ENCODE peak calls at places on chromosome 4, in ten cellular contexts. A is NB4, O is K562, V is H54, J is A549, X is suprapubic skin, R is transverse colon, Y is stomach, C is sigmoid colon, P is tibial nerve. B is an unnamed sample.

GRCh38 chr4:80184053-80184790 is 13.1 kb upstream of the PRDM8 start:
- DNase-seq in A (peak), O (no peak), V (peak), J (peak), X (peak), R (peak), Y (peak), C (peak), P (peak), B (peak)

GRCh38 chr4:68877555-68877954 is 61.8 kb downstream of the UGT2B10 start:
- DNase-seq in A (no peak), O (no peak), V (no peak), J (no peak), X (no peak), R (no peak), Y (no peak), C (no peak), P (no peak), B (no peak)

GRCh38 chr4:139659735-139660424 is 5.7 kb upstream of the MGST2 start:
- DNase-seq in A (no peak), O (no peak), V (no peak), J (no peak), X (no peak), R (no peak), Y (no peak), C (no peak), P (no peak), B (no peak)

GRCh38 chr4:80266267-80266901 is at the start of gene FGF5:
- DNase-seq in A (peak), O (peak), V (peak), J (no peak), X (no peak), R (peak), Y (no peak), C (peak), P (peak), B (peak)

GRCh38 chr4:52861879-52862604 is at the start of gene RASL11B:
- DNase-seq in A (peak), O (peak), V (peak), J (peak), X (peak), R (peak), Y (peak), C (peak), P (peak), B (peak)

GRCh38 chr4:17335371-17335770 is 176.5 kb downstream of the QDPR start:
- DNase-seq in A (no peak), O (no peak), V (no peak), J (no peak), X (no peak), R (no peak), Y (no peak), C (no peak), P (no peak), B (no peak)

GRCh38 chr4:19195696-19196095 is 1056.0 kb upstream of the SLIT2 start:
- DNase-seq in A (no peak), O (no peak), V (no peak), J (no peak), X (no peak), R (no peak), Y (no peak), C (no peak), P (no peak), B (peak)

GRCh38 chr4:168908093-168908492 is 102.0 kb downstream of the CBR4 start:
- DNase-seq in A (no peak), O (no peak), V (no peak), J (no peak), X (no peak), R (no peak), Y (no peak), C (no peak), P (no peak), B (no peak)

GRCh38 chr4:157838366-157838765 is 334.5 kb downstream of the GASK1B start:
- DNase-seq in A (no peak), O (no peak), V (no peak), J (no peak), X (no peak), R (no peak), Y (no peak), C (no peak), P (no peak), B (no peak)

GRCh38 chr4:113327513-113327912 is 278.1 kb downstream of the ANK2 start:
- DNase-seq in A (no peak), O (no peak), V (no peak), J (no peak), X (no peak), R (no peak), Y (no peak), C (no peak), P (peak), B (no peak)

GRCh38 chr4:38308728-38309315 is 348.6 kb downstream of the PTTG2 start:
- DNase-seq in A (no peak), O (no peak), V (no peak), J (no peak), X (no peak), R (no peak), Y (no peak), C (no peak), P (no peak), B (no peak)

GRCh38 chr4:134585972-134586371 is 384.4 kb upstream of the PABPC4L start:
- DNase-seq in A (no peak), O (no peak), V (no peak), J (no peak), X (no peak), R (no peak), Y (no peak), C (no peak), P (no peak), B (no peak)

GRCh38 chr4:139828966-139829662 is 163.5 kb downstream of the MGST2 start:
- DNase-seq in A (peak), O (no peak), V (no peak), J (no peak), X (no peak), R (no peak), Y (no peak), C (no peak), P (no peak), B (no peak)

GRCh38 chr4:5895287-5895686 is 2.4 kb upstream of the CRMP1 start:
- DNase-seq in A (no peak), O (no peak), V (no peak), J (no peak), X (no peak), R (no peak), Y (no peak), C (no peak), P (no peak), B (no peak)

GRCh38 chr4:147994076-147994475 is 262.2 kb downstream of the ARHGAP10 start:
- DNase-seq in A (no peak), O (no peak), V (no peak), J (no peak), X (no peak), R (no peak), Y (no peak), C (no peak), P (no peak), B (no peak)

GRCh38 chr4:76585270-76585669 is 150.2 kb downstream of the SHROOM3 start:
- DNase-seq in A (no peak), O (no peak), V (no peak), J (no peak), X (no peak), R (no peak), Y (no peak), C (no peak), P (no peak), B (no peak)

GRCh38 chr4:98113005-98113404 is 30.3 kb downstream of the STPG2 start:
- DNase-seq in A (peak), O (peak), V (no peak), J (no peak), X (no peak), R (no peak), Y (no peak), C (no peak), P (no peak), B (no peak)

GRCh38 chr4:128596115-128596514 is 213.4 kb upstream of the JADE1 start:
- DNase-seq in A (no peak), O (no peak), V (no peak), J (no peak), X (no peak), R (no peak), Y (peak), C (no peak), P (no peak), B (no peak)

GRCh38 chr4:30802622-30803323 is 82.6 kb downstream of the PCDH7 start:
- DNase-seq in A (no peak), O (no peak), V (no peak), J (no peak), X (no peak), R (no peak), Y (no peak), C (no peak), P (no peak), B (no peak)

GRCh38 chr4:127000090-127000489 is 632.7 kb upstream of the INTU start:
- DNase-seq in A (no peak), O (no peak), V (no peak), J (no peak), X (no peak), R (no peak), Y (no peak), C (no peak), P (no peak), B (no peak)

GRCh38 chr4:78937837-78938236 is 1.4 kb downstream of the PAQR3 start:
- DNase-seq in A (no peak), O (no peak), V (no peak), J (no peak), X (no peak), R (no peak), Y (no peak), C (no peak), P (no peak), B (no peak)

GRCh38 chr4:78938474-78938867 is 767 bp downstream of the PAQR3 start:
- DNase-seq in A (no peak), O (no peak), V (no peak), J (no peak), X (no peak), R (no peak), Y (no peak), C (no peak), P (no peak), B (no peak)

GRCh38 chr4:78939667-78940008 is 400 bp upstream of the PAQR3 start:
- DNase-seq in A (no peak), O (no peak), V (no peak), J (no peak), X (no peak), R (no peak), Y (no peak), C (no peak), P (no peak), B (no peak)

GRCh38 chr4:78940752-78941151 is 1.5 kb upstream of the PAQR3 start:
- DNase-seq in A (no peak), O (no peak), V (no peak), J (no peak), X (no peak), R (no peak), Y (no peak), C (no peak), P (no peak), B (no peak)

GRCh38 chr4:78938868-78939666 is at the start of gene PAQR3:
- DNase-seq in A (peak), O (peak), V (peak), J (peak), X (peak), R (peak), Y (peak), C (peak), P (peak), B (peak)
- TF ChIP-seq POLR2A in A (peak), O (peak), V (peak), J (peak), X (no peak), R (peak), Y (no peak), C (no peak), P (peak), B (no peak)

GRCh38 chr4:21949073-21949457 is 493 bp upstream of the KCNIP4 start:
- DNase-seq in A (no peak), O (no peak), V (no peak), J (no peak), X (no peak), R (peak), Y (no peak), C (no peak), P (no peak), B (peak)
- TF ChIP-seq POLR2A in A (no peak), O (no peak), V (no peak), J (no peak), X (no peak), R (no peak), Y (no peak), C (no peak), P (no peak), B (no peak)

DNA sequence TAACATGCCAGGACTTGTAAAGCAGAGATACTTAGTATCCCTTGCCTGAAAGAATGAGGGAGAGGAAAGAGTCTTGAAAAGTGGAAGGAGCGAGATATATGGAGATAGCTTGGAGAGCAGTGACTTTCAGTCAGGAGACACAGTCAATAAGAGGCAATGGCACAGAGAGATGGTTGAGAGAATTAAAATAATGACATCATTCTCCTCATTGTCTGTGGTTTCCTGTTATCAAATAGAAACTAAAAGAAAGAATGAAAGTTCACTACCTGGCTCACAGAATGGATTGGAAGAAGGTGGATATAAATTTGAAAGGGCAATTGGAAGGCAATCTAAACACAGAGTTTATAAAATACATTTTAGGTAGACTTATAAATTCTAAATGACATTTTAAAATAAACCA is 760.2 kb upstream of the AADAT start:
- DNase-seq in A (no peak), O (no peak), V (no peak), J (no peak), X (no peak), R (no peak), Y (no peak), C (no peak), P (no peak), B (no peak)
- TF ChIP-seq POLR2A in A (no peak), O (no peak), V (no peak), J (no peak), X (no peak), R (no peak), Y (no peak), C (no peak), P (no peak), B (no peak)

DNA sequence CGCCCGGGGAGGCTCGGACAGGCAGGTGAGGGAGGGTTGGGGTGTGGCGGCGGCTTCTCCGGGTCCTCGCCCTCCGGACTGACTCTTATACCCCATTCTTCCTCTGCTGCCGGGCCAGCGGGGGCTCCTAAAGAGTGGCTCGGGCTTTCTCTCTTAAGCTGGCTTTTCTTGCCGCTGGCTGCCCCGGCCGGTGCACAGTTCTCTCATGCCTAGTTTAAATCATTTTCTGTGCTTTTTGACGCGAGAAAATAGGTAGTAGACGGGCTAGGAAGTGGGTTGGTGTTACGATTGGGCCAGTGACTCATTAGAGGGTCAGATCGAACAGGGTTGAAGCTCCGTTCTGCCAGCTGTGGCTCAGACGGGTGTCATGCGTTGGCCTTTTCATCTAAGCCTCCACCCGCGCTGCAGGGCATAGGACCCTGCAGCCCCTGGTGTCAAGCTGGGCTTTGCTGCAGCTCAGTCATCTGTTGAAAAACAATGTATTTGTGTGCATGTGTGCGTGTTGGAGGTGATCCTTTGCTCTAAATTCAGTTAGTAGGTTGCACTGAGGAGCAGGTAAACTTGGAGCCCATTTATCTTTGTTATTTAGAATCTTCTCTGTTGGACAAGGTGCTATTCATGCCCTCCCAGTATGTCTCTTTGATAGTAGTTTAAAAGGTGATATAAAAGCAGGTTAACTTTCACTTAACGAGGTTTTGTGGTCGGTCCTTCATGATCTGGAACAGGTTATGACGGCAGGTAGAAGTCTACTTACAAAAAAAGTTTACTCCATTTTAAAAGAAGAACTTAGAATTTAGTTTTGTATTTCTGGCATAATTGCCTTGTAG is 792 bp downstream of the BMP2K start:
- DNase-seq in A (peak), O (peak), V (peak), J (peak), X (no peak), R (peak), Y (peak), C (peak), P (peak), B (peak)
- TF ChIP-seq POLR2A in A (no peak), O (peak), V (no peak), J (no peak), X (no peak), R (peak), Y (no peak), C (no peak), P (no peak), B (no peak)

GRCh38 chr4:184349283-184350039 is 124.9 kb downstream of the IRF2 start:
- DNase-seq in A (no peak), O (no peak), V (no peak), J (no peak), X (no peak), R (peak), Y (peak), C (no peak), P (no peak), B (no peak)

GRCh38 chr4:184350213-184350817 is 124.0 kb downstream of the IRF2 start:
- DNase-seq in A (no peak), O (no peak), V (no peak), J (no peak), X (no peak), R (no peak), Y (no peak), C (no peak), P (no peak), B (no peak)

GRCh38 chr4:184352891-184353290 is 121.5 kb downstream of the IRF2 start:
- DNase-seq in A (no peak), O (no peak), V (no peak), J (no peak), X (no peak), R (no peak), Y (no peak), C (no peak), P (no peak), B (no peak)

GRCh38 chr4:184350964-184351363 is 123.4 kb downstream of the IRF2 start:
- DNase-seq in A (no peak), O (no peak), V (no peak), J (no peak), X (no peak), R (no peak), Y (no peak), C (no peak), P (no peak), B (no peak)

DNA sequence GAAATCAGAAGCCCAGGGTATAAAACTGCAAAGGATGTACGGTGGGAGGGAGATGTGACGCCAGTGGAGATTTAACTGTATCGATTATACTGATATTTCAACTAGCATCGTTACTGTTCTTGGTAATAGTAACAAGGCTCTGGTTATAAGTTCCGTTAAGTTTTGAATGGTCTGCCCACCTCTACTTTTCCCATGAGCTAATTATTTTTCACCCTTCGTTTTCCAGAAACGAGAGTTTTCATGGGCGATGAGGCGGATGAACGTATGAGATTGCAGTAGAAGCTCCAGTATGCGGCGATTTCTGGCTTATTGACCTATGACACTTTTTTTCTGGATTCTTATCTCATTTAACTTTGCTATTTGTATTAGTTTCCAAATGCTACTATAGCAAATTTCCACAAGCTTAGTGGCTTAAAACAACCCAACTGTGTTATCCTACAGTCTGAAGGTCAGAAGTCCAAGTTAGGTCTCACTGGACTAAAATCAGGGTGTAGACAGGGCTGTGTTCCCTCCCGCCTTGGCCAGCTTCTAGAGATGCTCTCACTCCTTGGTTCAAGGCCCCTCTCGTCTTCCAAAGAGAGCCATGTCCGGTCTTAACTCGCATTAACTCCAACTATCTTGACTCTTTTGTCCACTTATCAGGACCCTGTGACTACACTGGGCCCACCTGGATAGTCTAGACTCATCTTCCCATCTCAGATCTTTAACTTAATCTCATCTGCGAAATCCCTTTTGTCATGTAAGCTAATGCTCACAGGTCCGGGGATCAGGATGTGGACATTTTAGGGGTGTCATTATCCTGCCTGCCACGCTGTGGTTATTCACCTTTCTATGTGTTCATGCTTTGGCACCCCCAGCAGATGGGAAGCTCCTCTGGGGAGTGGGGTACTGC is 122.5 kb downstream of the IRF2 start:
- DNase-seq in A (no peak), O (no peak), V (no peak), J (no peak), X (no peak), R (no peak), Y (no peak), C (no peak), P (no peak), B (no peak)
- TF ChIP-seq POLR2A in A (no peak), O (no peak), V (no peak), J (no peak), X (no peak), R (no peak), Y (no peak), C (no peak), P (no peak), B (no peak)

GRCh38 chr4:72567821-72568620 is 1.0 kb downstream of the ADAMTS3 start:
- DNase-seq in A (peak), O (peak), V (peak), J (peak), X (peak), R (peak), Y (peak), C (peak), P (peak), B (peak)
- TF ChIP-seq POLR2A in A (no peak), O (peak), V (no peak), J (no peak), X (no peak), R (no peak), Y (no peak), C (no peak), P (no peak), B (no peak)

DNA sequence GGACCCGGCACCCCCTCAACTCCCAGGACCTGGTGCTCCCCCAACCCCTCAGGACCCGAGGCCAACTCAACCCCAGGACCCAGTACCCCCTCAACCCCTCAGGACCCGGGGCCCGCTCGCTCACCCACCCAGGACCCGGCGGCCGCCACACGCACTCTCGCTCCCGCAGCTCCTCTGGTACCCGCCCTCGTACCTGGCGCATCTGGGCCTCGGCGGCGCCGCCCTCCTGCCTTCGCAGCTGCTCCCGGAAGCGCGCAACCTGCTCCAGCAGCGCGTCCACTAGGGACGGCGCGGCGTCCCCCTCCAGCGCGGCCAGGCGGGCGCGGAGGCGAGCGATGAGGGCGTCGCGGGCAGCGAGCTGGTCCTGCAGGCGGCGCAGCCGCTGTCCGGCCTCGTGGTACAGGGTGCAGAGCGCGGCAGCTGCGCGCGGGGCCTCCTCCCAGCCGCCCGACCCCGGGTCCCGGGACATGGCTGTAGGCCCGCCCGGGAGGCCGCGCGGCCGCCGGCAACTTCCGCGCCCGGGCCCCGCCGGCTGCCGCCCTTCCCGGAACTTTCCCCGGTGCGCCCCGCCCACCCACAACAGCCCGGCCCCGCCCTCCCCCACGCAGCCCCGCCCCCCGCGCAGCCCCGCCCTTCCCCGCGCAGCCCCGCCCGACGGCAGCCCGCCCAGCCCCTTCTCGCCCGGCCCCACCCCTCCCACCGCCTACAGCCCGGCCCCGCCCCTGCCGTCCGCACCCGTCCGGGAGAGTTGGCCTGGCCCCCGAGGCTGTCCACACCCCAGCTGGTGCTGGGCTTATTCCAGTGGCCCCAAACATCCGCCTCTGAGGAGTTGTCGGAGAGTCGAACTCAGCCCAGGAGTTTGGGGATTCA is at the start of gene TNIP2:
- DNase-seq in A (peak), O (peak), V (peak), J (peak), X (peak), R (peak), Y (peak), C (peak), P (peak), B (peak)
- TF ChIP-seq POLR2A in A (peak), O (peak), V (peak), J (peak), X (no peak), R (peak), Y (no peak), C (no peak), P (peak), B (peak)